ENCODE peak calls at places on chromosomes 5 and 9, in seven cellular contexts. L, P, K, N, Z, F and G are unnamed samples.

GRCh38 chr5:85990998-85991397 is 626.7 kb upstream of the COX7C start:
- DNase-seq in L (no peak), P (no peak), K (no peak), N (no peak), Z (no peak), F (no peak), G (no peak)

GRCh38 chr5:1564182-1564748 is 40.5 kb upstream of the LPCAT1 start:
- DNase-seq in L (peak; percentile 27), P (no peak), K (peak; percentile 30), N (no peak), Z (no peak), F (no peak), G (no peak)

GRCh38 chr9:91978739-91979414 is 28.8 kb upstream of the ROR2 start:
- DNase-seq in L (peak; percentile 36), P (no peak), K (peak; percentile 93), N (no peak), Z (peak; percentile 34), F (no peak), G (no peak)

GRCh38 chr9:91825866-91826265 is 124.2 kb downstream of the ROR2 start:
- DNase-seq in L (no peak), P (no peak), K (no peak), N (no peak), Z (no peak), F (no peak), G (no peak)

GRCh38 chr9:130513094-130513493 is 66.3 kb upstream of the FUBP3 start:
- DNase-seq in L (no peak), P (no peak), K (no peak), N (no peak), Z (no peak), F (no peak), G (no peak)

GRCh38 chr5:119304439-119304838 is 51.4 kb upstream of the TNFAIP8 start:
- DNase-seq in L (no peak), P (no peak), K (peak; percentile 58), N (no peak), Z (no peak), F (no peak), G (no peak)

GRCh38 chr5:151622367-151623097 is 31.4 kb upstream of the FAT2 start:
- DNase-seq in L (no peak), P (no peak), K (no peak), N (no peak), Z (no peak), F (no peak), G (no peak)

GRCh38 chr5:52648726-52649125 is 139.0 kb upstream of the ITGA1 start:
- DNase-seq in L (no peak), P (no peak), K (no peak), N (no peak), Z (no peak), F (no peak), G (no peak)

GRCh38 chr9:78601957-78602565 is 305.1 kb downstream of the PSAT1 start:
- DNase-seq in L (no peak), P (no peak), K (peak; percentile 66), N (no peak), Z (peak; percentile 5), F (peak; percentile 30), G (peak; percentile 37)

GRCh38 chr5:172078726-172079345 is 72.4 kb upstream of the FBXW11 start:
- DNase-seq in L (peak; percentile 54), P (no peak), K (no peak), N (no peak), Z (peak; percentile 80), F (no peak), G (no peak)

GRCh38 chr5:74895906-74896305 is 29.7 kb upstream of the FAM169A start:
- DNase-seq in L (peak; percentile 75), P (no peak), K (peak; percentile 59), N (peak; percentile 46), Z (peak; percentile 98), F (no peak), G (no peak)

GRCh38 chr9:79012561-79012960 is 559.2 kb upstream of the TLE4 start:
- DNase-seq in L (no peak), P (no peak), K (peak; percentile 70), N (no peak), Z (no peak), F (no peak), G (no peak)

GRCh38 chr5:32865475-32865874 is 154.4 kb downstream of the NPR3 start:
- DNase-seq in L (no peak), P (no peak), K (peak; percentile 34), N (no peak), Z (no peak), F (no peak), G (no peak)

DNA sequence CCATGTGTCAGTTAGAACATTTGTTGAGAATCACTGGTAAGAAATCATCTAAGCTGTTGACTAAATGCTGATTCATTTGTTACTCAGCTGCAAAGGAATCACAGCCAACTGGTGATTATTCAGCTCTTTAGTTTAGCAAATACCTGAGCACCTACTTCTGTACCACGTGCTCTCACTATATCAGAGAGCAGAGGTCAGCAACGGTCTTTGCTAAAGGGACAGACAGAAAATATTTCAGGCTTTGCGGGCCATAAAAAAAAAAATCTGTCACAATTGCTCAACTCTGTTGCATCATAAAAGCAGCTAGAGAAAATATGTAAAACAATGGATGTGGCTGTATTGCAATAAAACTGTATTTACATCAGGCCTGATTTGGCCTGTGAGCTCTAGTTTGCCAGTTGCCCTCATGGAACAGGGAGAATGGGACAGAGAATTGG is 377.6 kb downstream of the DNAH5 start:
- DNase-seq in L (no peak), P (no peak), K (peak; percentile 87), N (no peak), Z (no peak), F (no peak), G (peak; percentile 92)
- H3K27ac ChIP-seq in L (no peak overlapping the region), P (no peak overlapping the region), K (peak overlapping the region; percentile 75), N (no peak overlapping the region), Z (no peak overlapping the region), F (peak overlapping the region; percentile 64), G (peak overlapping the region; percentile 99)

GRCh38 chr5:178365501-178366440 is 133.2 kb upstream of the PHYKPL start:
- DNase-seq in L (no peak), P (no peak), K (no peak), N (no peak), Z (peak; percentile 52), F (no peak), G (no peak)

GRCh38 chr5:178370102-178370501 is 137.5 kb upstream of the PHYKPL start:
- DNase-seq in L (no peak), P (no peak), K (no peak), N (no peak), Z (no peak), F (no peak), G (no peak)

GRCh38 chr5:178368278-178368677 is 135.7 kb upstream of the PHYKPL start:
- DNase-seq in L (no peak), P (no peak), K (no peak), N (no peak), Z (no peak), F (no peak), G (no peak)

GRCh38 chr5:178368716-178369300 is 136.2 kb upstream of the PHYKPL start:
- DNase-seq in L (no peak), P (no peak), K (no peak), N (no peak), Z (no peak), F (no peak), G (no peak)

DNA sequence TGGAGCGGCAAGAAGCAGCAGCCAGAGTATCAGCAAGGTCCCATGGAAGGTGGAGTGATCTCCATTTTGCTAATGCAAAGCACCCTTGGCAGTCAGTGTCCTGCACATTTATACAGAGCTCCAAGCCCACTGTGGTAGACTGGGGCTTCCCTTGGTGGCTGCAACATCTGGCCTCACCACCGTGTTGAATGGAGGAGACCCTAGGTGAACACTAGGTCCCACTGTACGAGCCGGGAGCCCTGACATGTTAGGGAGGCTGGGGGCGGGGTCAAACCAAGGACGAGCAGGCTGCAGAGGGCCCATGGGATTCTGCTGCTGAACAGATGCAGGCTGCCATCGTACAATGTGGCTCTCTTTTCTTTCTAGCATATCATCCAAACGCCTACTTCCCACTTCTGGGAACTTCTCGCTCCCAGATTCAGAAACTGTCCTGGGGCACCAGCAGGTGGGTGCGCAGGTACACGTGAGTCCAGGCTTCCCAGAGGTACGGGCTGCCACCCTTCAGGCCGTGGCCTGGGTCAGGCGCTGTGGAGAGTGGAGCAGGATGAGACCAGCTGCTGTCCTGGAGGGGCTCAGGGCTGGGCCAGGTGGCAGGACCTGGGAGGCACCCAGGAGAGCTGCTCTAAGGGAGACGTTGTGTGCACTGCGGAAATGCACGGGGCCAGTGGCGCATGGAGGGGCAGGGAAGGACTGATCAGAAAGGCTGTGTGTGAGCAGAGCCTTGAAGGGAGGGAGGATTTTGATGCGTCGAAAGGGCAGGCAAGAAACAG is 134.9 kb upstream of the PHYKPL start:
- DNase-seq in L (no peak), P (no peak), K (no peak), N (no peak), Z (no peak), F (no peak), G (no peak)
- H3K27ac ChIP-seq in L (no peak overlapping the region), P (no peak overlapping the region), K (no peak overlapping the region), N (no peak overlapping the region), Z (no peak overlapping the region), F (no peak overlapping the region), G (no peak overlapping the region)

GRCh38 chr5:149811453-149811852 is 81.3 kb downstream of the PPARGC1B start:
- DNase-seq in L (no peak), P (no peak), K (no peak), N (no peak), Z (no peak), F (no peak), G (no peak)
- H3K27ac ChIP-seq in L (no peak overlapping the region), P (no peak overlapping the region), K (no peak overlapping the region), N (peak overlapping the region; percentile 63), Z (no peak overlapping the region), F (no peak overlapping the region), G (no peak overlapping the region)

GRCh38 chr9:89427621-89428221 is 70.2 kb downstream of the SEMA4D start:
- DNase-seq in L (no peak), P (no peak), K (peak; percentile 49), N (no peak), Z (no peak), F (no peak), G (no peak)

GRCh38 chr9:89425024-89425805 is 72.7 kb downstream of the SEMA4D start:
- DNase-seq in L (no peak), P (no peak), K (peak; percentile 69), N (no peak), Z (no peak), F (no peak), G (no peak)

GRCh38 chr9:89428222-89428761 is 69.6 kb downstream of the SEMA4D start:
- DNase-seq in L (no peak), P (no peak), K (no peak), N (no peak), Z (no peak), F (no peak), G (no peak)

GRCh38 chr9:89425921-89426388 is 72.0 kb downstream of the SEMA4D start:
- DNase-seq in L (no peak), P (no peak), K (no peak), N (no peak), Z (no peak), F (no peak), G (no peak)

GRCh38 chr9:89426389-89426961 is 71.4 kb downstream of the SEMA4D start:
- DNase-seq in L (no peak), P (no peak), K (no peak), N (no peak), Z (no peak), F (no peak), G (no peak)
- H3K27ac ChIP-seq in L (no peak overlapping the region), P (no peak overlapping the region), K (no peak overlapping the region), N (no peak overlapping the region), Z (no peak overlapping the region), F (no peak overlapping the region), G (no peak overlapping the region)

GRCh38 chr5:109816732-109817131 is 127.0 kb downstream of the MAN2A1 start:
- DNase-seq in L (no peak), P (no peak), K (no peak), N (no peak), Z (no peak), F (no peak), G (no peak)
- H3K27ac ChIP-seq in L (no peak overlapping the region), P (no peak overlapping the region), K (no peak overlapping the region), N (no peak overlapping the region), Z (no peak overlapping the region), F (no peak overlapping the region), G (no peak overlapping the region)